ENCODE peak calls at places on chromosome 21, in four cellular contexts. One of them, this sample, is unnamed.

GRCh38 chr21:32776743-32777142 is 5.2 kb upstream of the PAXBP1 start:
- DNase-seq in endothelial cell: no peak
- DNase-seq in amniotic stem cell: no peak
- DNase-seq in hepatic stellate cell: no peak
- DNase-seq in this sample: no peak

GRCh38 chr21:45111703-45112102 is 37.3 kb downstream of the ADARB1 start:
- DNase-seq in endothelial cell: no peak
- DNase-seq in amniotic stem cell: no peak
- DNase-seq in hepatic stellate cell: no peak
- DNase-seq in this sample: no peak

GRCh38 chr21:44461438-44462089 is 6.3 kb downstream of the LRRC3 start:
- DNase-seq in endothelial cell: peak; percentile 29
- DNase-seq in amniotic stem cell: no peak
- DNase-seq in hepatic stellate cell: no peak
- DNase-seq in this sample: no peak

GRCh38 chr21:39504230-39504629 is 52.5 kb downstream of the SH3BGR start:
- DNase-seq in endothelial cell: no peak
- DNase-seq in amniotic stem cell: no peak
- DNase-seq in hepatic stellate cell: no peak
- DNase-seq in this sample: no peak

GRCh38 chr21:36981049-36981391 is 14.6 kb upstream of the HLCS start:
- DNase-seq in endothelial cell: no peak
- DNase-seq in amniotic stem cell: no peak
- DNase-seq in hepatic stellate cell: no peak
- DNase-seq in this sample: no peak

GRCh38 chr21:45074048-45074817 is at the start of gene ADARB1:
- DNase-seq in endothelial cell: peak; percentile 54
- DNase-seq in amniotic stem cell: peak; percentile 40
- DNase-seq in hepatic stellate cell: peak; percentile 90
- DNase-seq in this sample: peak; percentile 30

GRCh38 chr21:28215214-28215954 is 777.3 kb downstream of the LTN1 start:
- DNase-seq in endothelial cell: no peak
- DNase-seq in amniotic stem cell: peak; percentile 76
- DNase-seq in hepatic stellate cell: no peak
- DNase-seq in this sample: no peak

GRCh38 chr21:37257967-37258877 is 8.9 kb downstream of the VPS26C start:
- DNase-seq in endothelial cell: peak; percentile 49
- DNase-seq in amniotic stem cell: no peak
- DNase-seq in hepatic stellate cell: peak; percentile 44
- DNase-seq in this sample: peak; percentile 69

GRCh38 chr21:35190201-35190701 is 141.1 kb upstream of the RUNX1 start:
- DNase-seq in endothelial cell: no peak
- DNase-seq in amniotic stem cell: no peak
- DNase-seq in hepatic stellate cell: no peak
- DNase-seq in this sample: no peak

GRCh38 chr21:27108228-27108627 is 141.3 kb upstream of the ADAMTS5 start:
- DNase-seq in endothelial cell: no peak
- DNase-seq in amniotic stem cell: no peak
- DNase-seq in hepatic stellate cell: peak; percentile 3
- DNase-seq in this sample: no peak

GRCh38 chr21:42991992-42992740 is 17.8 kb downstream of the PKNOX1 start:
- DNase-seq in endothelial cell: peak; percentile 23
- DNase-seq in amniotic stem cell: peak; percentile 78
- DNase-seq in hepatic stellate cell: peak; percentile 91
- DNase-seq in this sample: peak; percentile 72

GRCh38 chr21:44932366-44933181 is 7.3 kb upstream of the SLX9 start:
- DNase-seq in endothelial cell: peak; percentile 66
- DNase-seq in amniotic stem cell: no peak
- DNase-seq in hepatic stellate cell: peak; percentile 63
- DNase-seq in this sample: no peak

GRCh38 chr21:15947707-15948106 is 217.9 kb downstream of the USP25 start:
- DNase-seq in endothelial cell: no peak
- DNase-seq in amniotic stem cell: no peak
- DNase-seq in hepatic stellate cell: no peak
- DNase-seq in this sample: no peak

GRCh38 chr21:46189959-46190490 is 5.8 kb upstream of the SPATC1L start:
- DNase-seq in endothelial cell: no peak
- DNase-seq in amniotic stem cell: no peak
- DNase-seq in hepatic stellate cell: no peak
- DNase-seq in this sample: no peak

GRCh38 chr21:46092026-46092764 is 5.7 kb upstream of the COL6A2 start:
- DNase-seq in endothelial cell: no peak
- DNase-seq in amniotic stem cell: peak; percentile 89
- DNase-seq in hepatic stellate cell: peak; percentile 94
- DNase-seq in this sample: peak; percentile 65

GRCh38 chr21:44709426-44710293 is 1.7 kb downstream of the TSPEAR start:
- DNase-seq in endothelial cell: no peak
- DNase-seq in amniotic stem cell: no peak
- DNase-seq in hepatic stellate cell: no peak
- DNase-seq in this sample: no peak

GRCh38 chr21:16076465-16076864 is 346.7 kb downstream of the USP25 start:
- DNase-seq in endothelial cell: no peak
- DNase-seq in amniotic stem cell: no peak
- DNase-seq in hepatic stellate cell: no peak
- DNase-seq in this sample: no peak

GRCh38 chr21:36668713-36669112 is 30.2 kb upstream of the SIM2 start:
- DNase-seq in endothelial cell: no peak
- DNase-seq in amniotic stem cell: no peak
- DNase-seq in hepatic stellate cell: no peak
- DNase-seq in this sample: no peak

GRCh38 chr21:32717851-32718316 is 9.9 kb downstream of the SYNJ1 start:
- DNase-seq in endothelial cell: no peak
- DNase-seq in amniotic stem cell: no peak
- DNase-seq in hepatic stellate cell: no peak
- DNase-seq in this sample: no peak

GRCh38 chr21:37829043-37829442 is 87.2 kb downstream of the KCNJ6 start:
- DNase-seq in endothelial cell: no peak
- DNase-seq in amniotic stem cell: no peak
- DNase-seq in hepatic stellate cell: no peak
- DNase-seq in this sample: peak; percentile 77

GRCh38 chr21:20874202-20874601 is 124.0 kb upstream of the NCAM2 start:
- DNase-seq in endothelial cell: no peak
- DNase-seq in amniotic stem cell: no peak
- DNase-seq in hepatic stellate cell: no peak
- DNase-seq in this sample: no peak

GRCh38 chr21:34889287-34889536 is 159.9 kb downstream of the RUNX1 start:
- DNase-seq in endothelial cell: peak; percentile 51
- DNase-seq in amniotic stem cell: no peak
- DNase-seq in hepatic stellate cell: peak; percentile 61
- DNase-seq in this sample: peak; percentile 69

GRCh38 chr21:38223893-38224540 is 32.8 kb upstream of the KCNJ15 start:
- DNase-seq in endothelial cell: no peak
- DNase-seq in amniotic stem cell: no peak
- DNase-seq in hepatic stellate cell: no peak
- DNase-seq in this sample: no peak

GRCh38 chr21:42570841-42571387 is 57.3 kb downstream of the SLC37A1 start:
- DNase-seq in endothelial cell: peak; percentile 25
- DNase-seq in amniotic stem cell: no peak
- DNase-seq in hepatic stellate cell: no peak
- DNase-seq in this sample: no peak

GRCh38 chr21:31107871-31108270 is 69.6 kb upstream of the KRTAP19-8 start:
- DNase-seq in endothelial cell: no peak
- DNase-seq in amniotic stem cell: no peak
- DNase-seq in hepatic stellate cell: no peak
- DNase-seq in this sample: no peak

GRCh38 chr21:41247561-41247968 is 69.0 kb upstream of the FAM3B start:
- DNase-seq in endothelial cell: no peak
- DNase-seq in amniotic stem cell: no peak
- DNase-seq in hepatic stellate cell: no peak
- DNase-seq in this sample: no peak

GRCh38 chr21:30839304-30839703 is 9.7 kb upstream of the KRTAP7-1 start:
- DNase-seq in endothelial cell: peak; percentile 60
- DNase-seq in amniotic stem cell: no peak
- DNase-seq in hepatic stellate cell: no peak
- DNase-seq in this sample: peak; percentile 8

GRCh38 chr21:16241500-16241963 is 511.8 kb downstream of the USP25 start:
- DNase-seq in endothelial cell: peak; percentile 54
- DNase-seq in amniotic stem cell: no peak
- DNase-seq in hepatic stellate cell: no peak
- DNase-seq in this sample: no peak

GRCh38 chr21:17789660-17790059 is 29.5 kb downstream of the C21orf91 start:
- DNase-seq in endothelial cell: no peak
- DNase-seq in amniotic stem cell: no peak
- DNase-seq in hepatic stellate cell: no peak
- DNase-seq in this sample: no peak

GRCh38 chr21:36323032-36323431 is 3.0 kb downstream of the MORC3 start:
- DNase-seq in endothelial cell: no peak
- DNase-seq in amniotic stem cell: no peak
- DNase-seq in hepatic stellate cell: no peak
- DNase-seq in this sample: no peak

GRCh38 chr21:44766818-44767354 is 34.7 kb downstream of the UBE2G2 start:
- DNase-seq in endothelial cell: no peak
- DNase-seq in amniotic stem cell: no peak
- DNase-seq in hepatic stellate cell: no peak
- DNase-seq in this sample: no peak

GRCh38 chr21:33206771-33207290 is 22.9 kb upstream of the IFNAR2 start:
- DNase-seq in endothelial cell: no peak
- DNase-seq in amniotic stem cell: no peak
- DNase-seq in hepatic stellate cell: no peak
- DNase-seq in this sample: peak; percentile 22